ENCODE peak calls at places on chromosomes 3 and 15, in ten cellular contexts. W is PC-3, K is cardiac muscle cell, E is heart left ventricle, Q is right atrium auricular region, G is thoracic aorta, I is fibroblast of lung, R is body of pancreas, V is choroid plexus epithelial cell, X is suprapubic skin. T is an unnamed sample.

GRCh38 chr15:74314897-74315438 is 52.5 kb downstream of the CYP11A1 start:
- DNase-seq in V (peak; percentile 13), K (no peak), Q (no peak), G (no peak), I (peak; percentile 65), W (no peak), E (peak; percentile 40), X (no peak), R (no peak), T (no peak)

GRCh38 chr15:41512512-41513281 is 930 bp downstream of the LTK start:
- DNase-seq in I (no peak), V (no peak), E (no peak), K (no peak), X (no peak), W (no peak), Q (no peak), G (no peak), R (no peak), T (no peak)

GRCh38 chr15:56984681-56985515 is 66.5 kb downstream of the TCF12 start:
- DNase-seq in E (no peak), I (peak; percentile 51), X (no peak), W (peak; percentile 50), K (peak; percentile 45), R (no peak), Q (no peak), G (no peak), V (peak; percentile 40), T (peak; percentile 30)

GRCh38 chr15:75985966-75986365 is 26.3 kb downstream of the NRG4 start:
- DNase-seq in R (no peak), K (peak; percentile 16), I (peak; percentile 6), V (peak; percentile 31), E (no peak), X (no peak), W (no peak), G (no peak), Q (no peak), T (no peak)

GRCh38 chr15:64224508-64224907 is 61.7 kb upstream of the PPIB start:
- DNase-seq in I (peak; percentile 53), Q (no peak), E (no peak), V (peak; percentile 89), W (no peak), R (peak; percentile 41), G (no peak), K (peak; percentile 86), X (no peak), T (peak; percentile 82)

GRCh38 chr15:20356444-20357138 is 185.0 kb downstream of the GOLGA6L6 start:
- DNase-seq in I (no peak), G (no peak), X (peak; percentile 64), W (peak; percentile 91), R (no peak), V (peak; percentile 16), Q (peak; percentile 66), E (peak; percentile 59), K (no peak), T (peak; percentile 20)

GRCh38 chr15:39281094-39281493 is 299.8 kb upstream of the THBS1 start:
- DNase-seq in V (peak; percentile 94), W (no peak), E (no peak), I (peak; percentile 98), Q (no peak), R (no peak), X (no peak), G (no peak), K (peak; percentile 84), T (peak; percentile 90)

GRCh38 chr15:57654136-57654845 is 52.2 kb upstream of the POLR2M start:
- DNase-seq in E (no peak), K (peak; percentile 61), G (no peak), Q (no peak), X (no peak), R (no peak), I (no peak), V (peak; percentile 31), W (no peak), T (peak; percentile 65)

GRCh38 chr3:61448378-61448777 is 113.0 kb upstream of the PTPRG start:
- DNase-seq in X (no peak), K (peak; percentile 20), Q (no peak), E (peak; percentile 33), R (no peak), V (peak; percentile 24), W (no peak), G (no peak), I (no peak), T (peak; percentile 27)

GRCh38 chr3:64344721-64345207 is 119.5 kb upstream of the PRICKLE2 start:
- DNase-seq in E (no peak), Q (no peak), W (peak; percentile 59), I (peak; percentile 90), K (peak; percentile 76), G (no peak), V (peak; percentile 84), X (no peak), R (no peak), T (peak; percentile 74)

GRCh38 chr3:183576487-183577107 is 21.1 kb upstream of the KLHL6 start:
- DNase-seq in G (no peak), X (no peak), I (peak; percentile 7), K (peak; percentile 58), V (peak; percentile 63), Q (no peak), W (no peak), E (no peak), R (no peak), T (peak; percentile 54)
- H3K4me3 ChIP-seq in G (no peak overlapping the region), X (no peak overlapping the region), I (no peak overlapping the region), K (no peak overlapping the region), V (no peak overlapping the region), Q (no peak overlapping the region), W (no peak overlapping the region), E (no peak overlapping the region), R (no peak overlapping the region), T (no peak overlapping the region)

GRCh38 chr15:34876640-34877039 is 81.3 kb upstream of the ACTC1 start:
- DNase-seq in R (no peak), V (no peak), K (no peak), E (no peak), G (no peak), Q (no peak), I (no peak), X (no peak), W (no peak), T (no peak)
- TF ChIP-seq CTCF in R (no peak), V (no peak), K (no peak), E (no peak), G (no peak), Q (no peak), I (no peak), X (no peak), W (no peak), T (no peak)

GRCh38 chr3:50519471-50520089 is 16.1 kb upstream of the CACNA2D2 start:
- DNase-seq in I (peak; percentile 30), R (peak; percentile 72), W (peak; percentile 77), K (peak; percentile 50), X (no peak), E (peak; percentile 55), G (no peak), Q (peak; percentile 71), V (peak; percentile 61), T (peak; percentile 46)

GRCh38 chr3:50515565-50516047 is 12.2 kb upstream of the CACNA2D2 start:
- DNase-seq in Q (peak; percentile 63), G (no peak), E (peak; percentile 43), W (no peak), K (peak; percentile 24), X (no peak), R (no peak), V (peak; percentile 32), I (no peak), T (peak; percentile 7)

GRCh38 chr3:50517721-50518206 is 14.3 kb upstream of the CACNA2D2 start:
- DNase-seq in W (no peak), G (no peak), X (no peak), E (no peak), V (no peak), I (no peak), R (no peak), Q (no peak), K (no peak), T (no peak)

GRCh38 chr3:50518441-50518840 is 15.0 kb upstream of the CACNA2D2 start:
- DNase-seq in R (no peak), W (no peak), I (no peak), V (no peak), X (no peak), G (no peak), E (no peak), Q (no peak), K (no peak), T (no peak)

DNA sequence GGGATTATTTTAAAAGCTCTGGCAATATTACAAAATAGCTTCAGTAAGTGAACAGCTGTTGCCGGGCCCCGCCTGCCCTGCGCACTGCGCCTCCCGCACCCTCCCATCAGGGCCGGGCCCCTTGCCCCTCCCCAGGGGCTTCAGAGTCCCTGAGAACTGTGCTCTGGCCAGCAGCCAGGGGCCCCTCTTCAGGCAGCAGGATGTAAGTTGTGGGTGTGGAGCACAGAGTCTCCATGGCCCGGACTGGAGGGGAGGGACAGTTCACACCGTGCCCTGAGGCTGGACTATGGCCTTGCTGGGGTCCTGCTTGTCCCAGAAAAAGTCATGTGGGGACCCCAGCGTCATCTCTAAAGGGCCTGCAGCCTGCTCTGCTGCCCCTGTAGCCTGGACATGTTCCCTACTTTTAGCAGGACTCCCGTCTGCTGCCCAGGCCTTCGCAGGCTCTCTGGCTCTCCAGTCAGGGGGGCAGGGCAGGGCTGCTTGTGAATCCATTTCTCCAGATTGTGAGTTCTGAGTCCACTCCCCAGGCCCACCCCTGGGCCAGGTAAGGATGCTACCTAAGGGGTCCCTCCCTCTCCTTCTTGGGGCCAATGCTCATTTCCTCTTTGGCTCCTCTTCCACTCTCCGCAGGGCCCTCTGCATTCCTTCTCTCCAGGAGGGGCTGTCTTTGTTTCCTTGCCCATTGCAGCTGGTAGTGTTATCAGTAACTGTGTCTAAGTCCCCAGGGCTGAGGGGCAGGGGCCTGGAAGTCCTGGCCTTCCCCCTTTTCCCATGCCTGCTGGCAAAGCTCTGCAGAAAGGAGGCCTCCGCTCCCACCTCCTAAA is 12.8 kb upstream of the CACNA2D2 start:
- DNase-seq in Q (no peak), W (no peak), E (peak; percentile 70), X (no peak), K (peak; percentile 24), I (no peak), G (no peak), R (no peak), V (peak; percentile 41), T (peak; percentile 11)
- H3K4me3 ChIP-seq in Q (peak overlapping the region; percentile 35), W (no peak overlapping the region), E (no peak overlapping the region), X (peak overlapping the region; percentile 2), K (peak overlapping the region; percentile 19), I (no peak overlapping the region), G (peak overlapping the region; percentile 63), R (no peak overlapping the region), V (no peak overlapping the region), T (no peak overlapping the region)

DNA sequence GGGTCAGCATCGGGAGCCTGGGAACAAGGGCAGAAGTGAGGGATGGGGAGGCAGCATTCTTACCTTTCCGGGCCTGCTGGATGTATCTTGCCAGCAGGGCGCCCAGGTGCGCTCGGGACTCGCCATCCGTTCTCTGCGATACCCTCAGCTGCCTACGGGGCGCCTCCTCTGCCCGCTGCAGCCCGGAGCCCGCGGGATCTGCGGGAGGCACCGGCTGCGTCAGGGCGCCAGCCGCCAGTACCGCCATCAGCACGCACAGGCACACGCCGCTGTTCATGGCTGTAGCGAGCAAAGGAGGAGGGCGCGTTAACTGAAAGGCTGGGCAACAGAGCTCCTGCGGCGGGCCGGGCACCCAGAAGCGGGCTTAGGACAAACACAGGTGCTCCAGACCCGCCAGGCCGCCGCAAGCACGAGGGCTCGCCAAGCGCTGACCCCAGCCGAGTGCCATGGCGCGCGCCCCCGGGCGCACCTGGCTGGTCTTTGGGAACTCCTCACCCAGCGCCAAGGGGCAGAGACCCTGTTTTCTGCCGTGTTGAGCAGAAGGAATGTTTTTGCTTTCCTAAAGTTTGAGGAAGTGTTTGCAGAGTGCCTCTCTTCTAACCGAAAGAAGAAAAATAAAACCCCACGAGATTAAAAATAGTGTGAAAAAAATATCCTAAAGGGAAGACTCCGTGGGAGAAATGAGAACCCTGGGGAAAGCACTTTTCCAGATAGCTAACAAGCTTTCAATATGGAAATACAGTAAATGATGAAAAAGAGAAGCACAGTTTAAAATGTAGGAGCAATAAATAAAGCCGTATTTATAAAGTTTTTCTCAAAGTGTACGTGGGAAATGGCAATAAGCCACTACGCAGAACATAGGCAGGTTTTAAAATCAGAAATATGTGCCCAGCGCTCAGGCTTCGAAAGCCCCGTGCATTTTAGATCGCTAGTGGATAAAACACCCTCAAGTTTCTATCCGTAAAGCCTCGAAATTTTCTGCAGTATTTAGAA is 2.3 kb downstream of the CCK start:
- DNase-seq in K (no peak), Q (no peak), V (no peak), G (no peak), E (no peak), X (no peak), I (no peak), R (no peak), W (no peak), T (no peak)
- TF ChIP-seq CTCF in K (no peak), Q (no peak), V (no peak), G (no peak), E (no peak), X (no peak), I (no peak), R (no peak), W (no peak), T (no peak)